ENCODE peak calls at places on chromosomes 13 and 19, in seven cellular contexts. G is T follicular helper cell; Y is activated CD4-positive, alpha-beta T cell treated with anti-CD3 and anti-CD28 coated beads for 24 hours; X is right atrium auricular region; W is fibroblast of the aortic adventitia; D is RWPE1; K is NCI-H524. B is an unnamed sample.

GRCh38 chr13:111245781-111246384 is 74.6 kb upstream of the TEX29 start:
- DNase-seq in W (peak), Y (no peak), K (no peak), G (no peak), D (no peak), X (no peak), B (peak)

GRCh38 chr13:39311619-39312018 is 273.4 kb downstream of the NHLRC3 start:
- DNase-seq in W (peak), G (no peak), Y (no peak), D (no peak), X (no peak), K (no peak), B (peak)

GRCh38 chr13:106357198-106357597 is 178.3 kb downstream of the EFNB2 start:
- DNase-seq in G (no peak), W (peak), D (peak), Y (no peak), K (no peak), X (no peak), B (peak)

GRCh38 chr13:77113496-77113895 is 86.5 kb upstream of the FBXL3 start:
- DNase-seq in D (no peak), X (no peak), G (no peak), K (no peak), Y (no peak), W (no peak), B (peak)

GRCh38 chr19:13275016-13275722 is 125.0 kb downstream of the IER2 start:
- DNase-seq in D (no peak), G (no peak), K (no peak), Y (no peak), X (no peak), W (no peak), B (no peak)

GRCh38 chr13:76725211-76725610 is 161.0 kb downstream of the KCTD12 start:
- DNase-seq in K (no peak), X (no peak), D (no peak), Y (no peak), W (peak), G (no peak), B (peak)

GRCh38 chr19:6714749-6715555 is 5.5 kb downstream of the C3 start:
- DNase-seq in Y (no peak), D (no peak), X (no peak), G (no peak), K (no peak), W (no peak), B (no peak)

GRCh38 chr13:47126432-47126831 is 229.6 kb upstream of the HTR2A start:
- DNase-seq in G (no peak), Y (no peak), K (no peak), X (no peak), D (no peak), W (peak), B (peak)

GRCh38 chr19:46928951-46929350 is 68.2 kb downstream of the ARHGAP35 start:
- DNase-seq in G (no peak), W (peak), X (no peak), D (no peak), K (no peak), Y (no peak), B (peak)

GRCh38 chr13:40681341-40682051 is 15.1 kb upstream of the FOXO1 start:
- DNase-seq in K (no peak), X (no peak), G (no peak), D (no peak), Y (no peak), W (peak), B (peak)

B was measured in LHCN-M2.